ENCODE peak calls at places on chromosomes 16 and 17, in four cellular contexts. B is HTR-8/SVneo, X is GM12865, K is Caco-2. Z is an unnamed sample.

GRCh38 chr16:50717109-50717893 is 23.9 kb downstream of the NOD2 start:
- DNase-seq in B (no peak), X (no peak), K (no peak), Z (no peak)

GRCh38 chr16:15885560-15886001 is 2.8 kb downstream of the CEP20 start:
- DNase-seq in B (no peak), X (no peak), K (no peak), Z (no peak)

GRCh38 chr16:3751878-3752277 is 34.6 kb upstream of the TRAP1 start:
- DNase-seq in B (no peak), X (no peak), K (no peak), Z (no peak)

GRCh38 chr17:78979780-78980623 is at the start of gene LGALS3BP:
- DNase-seq in B (peak; percentile 97), X (no peak), K (peak; percentile 69), Z (peak; percentile 87)

GRCh38 chr16:80622007-80622406 is 81.2 kb downstream of the DYNLRB2 start:
- DNase-seq in B (no peak), X (no peak), K (no peak), Z (no peak)

GRCh38 chr17:47776330-47777197 is 43.5 kb downstream of the TBX21 start:
- DNase-seq in B (peak; percentile 87), X (peak; percentile 57), K (peak; percentile 60), Z (peak; percentile 30)

GRCh38 chr17:48055531-48056245 is 7.5 kb downstream of the NFE2L1 start:
- DNase-seq in B (no peak), X (peak; percentile 81), K (peak; percentile 82), Z (peak; percentile 37)

GRCh38 chr17:55717898-55718735 is 4.5 kb downstream of the TMEM100 start:
- DNase-seq in B (peak; percentile 43), X (peak; percentile 80), K (peak; percentile 69), Z (peak; percentile 50)

GRCh38 chr16:83882118-83882879 is 16.6 kb upstream of the MLYCD start:
- DNase-seq in B (no peak), X (no peak), K (no peak), Z (no peak)

GRCh38 chr17:64106918-64107317 is 23.0 kb downstream of the ERN1 start:
- DNase-seq in B (no peak), X (no peak), K (no peak), Z (no peak)

GRCh38 chr17:66466933-66467367 is 164.5 kb downstream of the PRKCA start:
- DNase-seq in B (peak; percentile 97), X (peak; percentile 73), K (peak; percentile 76), Z (peak; percentile 73)

GRCh38 chr17:63438092-63439051 is 7.7 kb downstream of the CYB561 start:
- DNase-seq in B (no peak), X (no peak), K (no peak), Z (no peak)

GRCh38 chr16:81997738-81998137 is 13.5 kb downstream of the SDR42E1 start:
- DNase-seq in B (peak; percentile 65), X (no peak), K (no peak), Z (peak; percentile 66)

GRCh38 chr17:56973520-56973919 is 4.4 kb upstream of the SCPEP1 start:
- DNase-seq in B (no peak), X (no peak), K (no peak), Z (peak; percentile 78)

GRCh38 chr17:82440991-82441627 is 9.4 kb downstream of the CYBC1 start:
- DNase-seq in B (no peak), X (no peak), K (no peak), Z (no peak)

GRCh38 chr17:27354491-27355081 is 60.7 kb downstream of the WSB1 start:
- DNase-seq in B (no peak), X (peak; percentile 51), K (peak; percentile 58), Z (peak; percentile 41)

GRCh38 chr16:66315210-66315825 is 51.2 kb upstream of the CDH5 start:
- DNase-seq in B (peak; percentile 89), X (peak; percentile 65), K (peak; percentile 78), Z (peak; percentile 57)

GRCh38 chr17:72955391-72956140 is 136.9 kb downstream of the SLC39A11 start:
- DNase-seq in B (no peak), X (no peak), K (no peak), Z (no peak)

GRCh38 chr17:77963441-77963840 is 4.9 kb downstream of the TNRC6C start:
- DNase-seq in B (peak; percentile 30), X (no peak), K (no peak), Z (no peak)

GRCh38 chr17:80992948-80993624 is 1.4 kb downstream of the CHMP6 start:
- DNase-seq in B (no peak), X (no peak), K (no peak), Z (no peak)

GRCh38 chr16:24820522-24820921 is 25.2 kb upstream of the SLC5A11 start:
- DNase-seq in B (no peak), X (no peak), K (no peak), Z (no peak)

GRCh38 chr16:48930951-48931553 is 321.1 kb upstream of the N4BP1 start:
- DNase-seq in B (no peak), X (no peak), K (no peak), Z (no peak)

GRCh38 chr17:82802141-82802540 is 37.7 kb downstream of the ZNF750 start:
- DNase-seq in B (no peak), X (no peak), K (no peak), Z (no peak)

GRCh38 chr17:4583796-4584124 is 569 bp upstream of the SMTNL2 start:
- DNase-seq in B (peak; percentile 66), X (no peak), K (peak; percentile 76), Z (no peak)

GRCh38 chr17:27539152-27539551 is 82.9 kb downstream of the KSR1 start:
- DNase-seq in B (no peak), X (no peak), K (no peak), Z (no peak)

GRCh38 chr17:73348018-73348823 is 36.4 kb upstream of the CDC42EP4 start:
- DNase-seq in B (no peak), X (no peak), K (no peak), Z (no peak)

GRCh38 chr17:52790359-52790955 is 631.9 kb upstream of the CA10 start:
- DNase-seq in B (no peak), X (no peak), K (no peak), Z (no peak)

GRCh38 chr16:10594312-10594950 is 14.0 kb upstream of the EMP2 start:
- DNase-seq in B (no peak), X (peak; percentile 38), K (no peak), Z (peak; percentile 90)

GRCh38 chr17:43389022-43389947 is 9.5 kb upstream of the ARL4D start:
- DNase-seq in B (peak; percentile 81), X (peak; percentile 87), K (peak; percentile 78), Z (peak; percentile 58)

GRCh38 chr17:61159415-61159814 is 240.2 kb upstream of the TBX2 start:
- DNase-seq in B (no peak), X (peak; percentile 41), K (no peak), Z (no peak)

GRCh38 chr17:17681744-17682292 is 560 bp downstream of the RAI1 start:
- DNase-seq in B (no peak), X (peak; percentile 61), K (no peak), Z (no peak)

GRCh38 chr16:86382774-86383407 is 127.4 kb upstream of the FOXF1 start:
- DNase-seq in B (no peak), X (no peak), K (no peak), Z (no peak)

GRCh38 chr17:50841949-50842354 is 6.6 kb downstream of the WFIKKN2 start:
- DNase-seq in B (peak; percentile 92), X (peak; percentile 67), K (peak; percentile 89), Z (peak; percentile 43)